ENCODE peak calls at places on chromosome X, in ten cellular contexts. Y is adipocyte; Q is stimulated activated CD4-positive, alpha-beta T cell treated with anti-CD3 and anti-CD28 coated beads, TNF-alpha, amount 100 ng/mL, for 4 hours; H is lung; B is activated naive CD4-positive, alpha-beta T cell treated with Interleukin-2 at 50 U/mL for 16 hours; I is activated CD4-positive, CD25-positive, alpha-beta regulatory T cell treated with anti-CD3 and anti-CD28 coated beads, Interleukin-2, amount 50 U/mL, for 72 hours; O is NCI-H2171 treated with DMSO at 0.1 percent for 48 hours; T is hippocampal formation; A is kidney epithelial cell; N is central memory CD4-positive, alpha-beta T cell. K is an unnamed sample.

GRCh38 chrX:128458888-128459287 is 406.7 kb upstream of the ACTRT1 start:
- DNase-seq in Y (no peak), A (peak), H (no peak), O (no peak), I (no peak), N (no peak), T (peak), B (no peak), Q (no peak), K (no peak)

GRCh38 chrX:139881572-139881971 is 51.3 kb downstream of the ATP11C start:
- DNase-seq in N (no peak), A (no peak), Q (no peak), O (no peak), Y (peak), B (no peak), I (no peak), H (no peak), T (no peak), K (no peak)

GRCh38 chrX:39477438-39478120 is 620.2 kb downstream of the BCOR start:
- DNase-seq in B (peak), O (peak), H (no peak), Q (no peak), I (no peak), T (no peak), A (peak), Y (no peak), N (peak), K (no peak)

GRCh38 chrX:40073439-40074054 is 24.2 kb downstream of the BCOR start:
- DNase-seq in I (no peak), T (no peak), A (no peak), H (no peak), B (no peak), N (no peak), Y (no peak), O (no peak), Q (no peak), K (no peak)

GRCh38 chrX:109952050-109952449 is 50.9 kb upstream of the TMEM164 start:
- DNase-seq in H (no peak), B (no peak), Q (no peak), T (no peak), A (no peak), Y (no peak), N (no peak), O (no peak), I (no peak), K (no peak)

GRCh38 chrX:47723689-47724088 is 64.7 kb upstream of the UXT start:
- DNase-seq in N (no peak), B (peak), Y (no peak), Q (no peak), H (no peak), I (no peak), O (no peak), T (no peak), A (no peak), K (no peak)

GRCh38 chrX:115311139-115311538 is 21.6 kb downstream of the LUZP4 start:
- DNase-seq in A (no peak), Q (no peak), B (no peak), O (no peak), I (no peak), T (no peak), H (no peak), Y (no peak), N (no peak), K (no peak)

GRCh38 chrX:119398974-119399771 is at the start of gene SLC25A43:
- DNase-seq in B (peak), I (peak), H (peak), Y (peak), N (peak), T (no peak), Q (peak), A (no peak), O (no peak), K (peak)

GRCh38 chrX:68432648-68433047 is 647 bp downstream of the OPHN1 start:
- DNase-seq in T (no peak), Q (no peak), O (no peak), N (no peak), A (no peak), B (no peak), I (no peak), H (no peak), Y (no peak), K (no peak)

GRCh38 chrX:77564824-77565223 is 117.6 kb downstream of the FGF16 start:
- DNase-seq in O (no peak), H (no peak), T (no peak), Y (no peak), B (no peak), N (no peak), A (peak), Q (no peak), I (no peak), K (no peak)

GRCh38 chrX:129403974-129404669 is 119.2 kb downstream of the SMARCA1 start:
- DNase-seq in B (no peak), A (no peak), O (no peak), Q (no peak), T (no peak), I (no peak), N (no peak), Y (no peak), H (no peak), K (no peak)